ENCODE peak calls at places on chromosome 19, in four cellular contexts. B, E, I and L are unnamed samples.
A peak's percentile ranks its signal among the peaks of the same experiment; 100 is the strongest.

GRCh38 chr19:15173746-15174404 is 26.9 kb downstream of the NOTCH3 start:
- DNase-seq in B (no peak), E (peak; percentile 29), I (peak; percentile 37), L (peak; percentile 19)

GRCh38 chr19:55255618-55256423 is 3.0 kb downstream of the PPP6R1 start:
- DNase-seq in B (peak; percentile 39), E (peak; percentile 83), I (peak; percentile 49), L (peak; percentile 79)

GRCh38 chr19:16338470-16339360 is 14.1 kb downstream of the KLF2 start:
- DNase-seq in B (peak; percentile 98), E (peak; percentile 89), I (peak; percentile 99), L (peak; percentile 93)

GRCh38 chr19:38924383-38924782 is 6.2 kb downstream of the SARS2 start:
- DNase-seq in B (no peak), E (no peak), I (no peak), L (no peak)

GRCh38 chr19:9878511-9879196 is 43.5 kb downstream of the PIN1 start:
- DNase-seq in B (no peak), E (no peak), I (peak; percentile 38), L (no peak)

GRCh38 chr19:29694669-29695627 is 20.1 kb downstream of the C19orf12 start:
- DNase-seq in B (peak; percentile 51), E (peak; percentile 88), I (peak; percentile 58), L (peak; percentile 65)

GRCh38 chr19:17555929-17556813 is 722 bp downstream of the COLGALT1 start:
- DNase-seq in B (peak; percentile 45), E (peak; percentile 38), I (peak; percentile 68), L (peak; percentile 72)

GRCh38 chr19:49553451-49554271 is 25.9 kb downstream of the RCN3 start:
- DNase-seq in B (peak; percentile 82), E (peak; percentile 87), I (peak; percentile 53), L (peak; percentile 74)

GRCh38 chr19:801861-802496 is 4.7 kb downstream of the PTBP1 start:
- DNase-seq in B (peak; percentile 80), E (no peak), I (no peak), L (peak; percentile 26)

GRCh38 chr19:41940443-41941409 is 12.5 kb upstream of the ERFL start:
- DNase-seq in B (no peak), E (no peak), I (no peak), L (no peak)

GRCh38 chr19:45884682-45885555 is 1.0 kb downstream of the IRF2BP1 start:
- DNase-seq in B (no peak), E (peak; percentile 15), I (no peak), L (no peak)